ENCODE peak calls at places on chromosomes 13 and 19, in four cellular contexts. D, E, R and N are unnamed samples.

GRCh38 chr19:20616071-20616470 is 45.3 kb downstream of the ZNF626 start:
- DNase-seq in D (no peak), E (no peak), R (no peak), N (no peak)

GRCh38 chr19:46254776-46255175 is 25.2 kb downstream of the IGFL1 start:
- DNase-seq in D (no peak), E (no peak), R (no peak), N (no peak)

GRCh38 chr19:30227661-30228112 is 144.5 kb upstream of the ZNF536 start:
- DNase-seq in D (peak; percentile 88), E (peak; percentile 88), R (peak; percentile 87), N (no peak)

GRCh38 chr19:31226536-31226935 is 122.7 kb downstream of the TSHZ3 start:
- DNase-seq in D (no peak), E (no peak), R (no peak), N (no peak)

GRCh38 chr19:37936166-37936565 is 29.2 kb downstream of the SIPA1L3 start:
- DNase-seq in D (peak; percentile 38), E (no peak), R (no peak), N (no peak)

GRCh38 chr19:49749055-49749716 is 13.9 kb downstream of the TSKS start:
- DNase-seq in D (no peak), E (peak; percentile 74), R (no peak), N (no peak)

GRCh38 chr19:10727599-10728250 is 9.8 kb downstream of the DNM2 start:
- DNase-seq in D (no peak), E (no peak), R (no peak), N (no peak)

GRCh38 chr19:50931023-50931422 is 19.8 kb upstream of the KLK4 start:
- DNase-seq in D (no peak), E (no peak), R (no peak), N (no peak)

GRCh38 chr19:6580313-6580712 is 10.6 kb downstream of the CD70 start:
- DNase-seq in D (no peak), E (no peak), R (no peak), N (no peak)

GRCh38 chr13:26442541-26442940 is 114.9 kb upstream of the WASF3 start:
- DNase-seq in D (peak; percentile 30), E (no peak), R (no peak), N (no peak)

GRCh38 chr13:110624766-110625756 is 9.7 kb downstream of the NAXD start:
- DNase-seq in D (no peak), E (no peak), R (peak; percentile 43), N (no peak)

GRCh38 chr13:52846567-52847321 is 1.7 kb downstream of the PCDH8 start:
- DNase-seq in D (peak; percentile 84), E (peak; percentile 26), R (peak; percentile 96), N (no peak)

GRCh38 chr13:111517641-111518010 is 197.2 kb downstream of the TEX29 start:
- DNase-seq in D (no peak), E (no peak), R (no peak), N (no peak)

GRCh38 chr13:110610955-110611595 is 4.3 kb upstream of the NAXD start:
- DNase-seq in D (no peak), E (no peak), R (no peak), N (no peak)

GRCh38 chr19:50644315-50644915 is 4.7 kb upstream of the SYT3 start:
- DNase-seq in D (no peak), E (no peak), R (no peak), N (no peak)

GRCh38 chr13:91247768-91248167 is 99.7 kb upstream of the MIR17HG start:
- DNase-seq in D (no peak), E (peak; percentile 65), R (no peak), N (no peak)

GRCh38 chr13:30791354-30791921 is 56.1 kb downstream of the ALOX5AP start:
- DNase-seq in D (no peak), E (no peak), R (no peak), N (no peak)

GRCh38 chr19:47762615-47763308 is 15.7 kb upstream of the SELENOW start:
- DNase-seq in D (no peak), E (no peak), R (no peak), N (no peak)

GRCh38 chr13:22801402-22802003 is 379.3 kb upstream of the SGCG start:
- DNase-seq in D (peak; percentile 15), E (peak; percentile 59), R (no peak), N (no peak)

GRCh38 chr13:97125810-97126738 is 96.1 kb upstream of the MBNL2 start:
- DNase-seq in D (peak; percentile 64), E (no peak), R (no peak), N (peak; percentile 85)

GRCh38 chr19:46373573-46374359 is 26.9 kb downstream of the PPP5C start:
- DNase-seq in D (peak; percentile 57), E (no peak), R (peak; percentile 73), N (peak; percentile 99)

GRCh38 chr13:49272296-49272695 is 24.6 kb downstream of the CDADC1 start:
- DNase-seq in D (no peak), E (no peak), R (no peak), N (no peak)

GRCh38 chr19:5971714-5972354 is 6.1 kb downstream of the RANBP3 start:
- DNase-seq in D (no peak), E (no peak), R (no peak), N (no peak)

GRCh38 chr19:54560881-54561385 is 12.7 kb upstream of the LILRA2 start:
- DNase-seq in D (no peak), E (no peak), R (no peak), N (no peak)

GRCh38 chr13:33150146-33150545 is 133.9 kb downstream of the KL start:
- DNase-seq in D (no peak), E (no peak), R (no peak), N (no peak)

GRCh38 chr13:93723316-93723715 is 496.7 kb downstream of the GPC6 start:
- DNase-seq in D (no peak), E (no peak), R (no peak), N (no peak)

GRCh38 chr13:109871018-109871370 is 84.6 kb upstream of the IRS2 start:
- DNase-seq in D (no peak), E (no peak), R (no peak), N (no peak)

GRCh38 chr19:48043675-48044258 is at the start of gene CABP5:
- DNase-seq in D (no peak), E (no peak), R (no peak), N (no peak)

GRCh38 chr13:97855570-97855970 is 97.9 kb upstream of the IPO5 start:
- DNase-seq in D (peak; percentile 92), E (peak; percentile 80), R (no peak), N (peak; percentile 19)

GRCh38 chr13:24203726-24204295 is 43.3 kb downstream of the SPATA13 start:
- DNase-seq in D (no peak), E (no peak), R (no peak), N (no peak)

GRCh38 chr19:45492627-45493470 is 4.0 kb downstream of the RTN2 start:
- DNase-seq in D (peak; percentile 58), E (no peak), R (peak; percentile 89), N (no peak)

GRCh38 chr13:60642552-60642951 is 245.5 kb downstream of the TDRD3 start:
- DNase-seq in D (no peak), E (no peak), R (no peak), N (no peak)

GRCh38 chr13:46992383-46992952 is 95.6 kb upstream of the HTR2A start:
- DNase-seq in D (no peak), E (peak; percentile 75), R (no peak), N (no peak)

GRCh38 chr13:23202383-23202782 is 21.6 kb downstream of the SGCG start:
- DNase-seq in D (no peak), E (no peak), R (no peak), N (no peak)

GRCh38 chr13:114283581-114283980 is 2.2 kb downstream of the UPF3A start:
- DNase-seq in D (peak; percentile 21), E (no peak), R (no peak), N (no peak)

GRCh38 chr13:111213964-111214726 is 99.0 kb downstream of the ARHGEF7 start:
- DNase-seq in D (no peak), E (peak; percentile 62), R (no peak), N (no peak)

DNA sequence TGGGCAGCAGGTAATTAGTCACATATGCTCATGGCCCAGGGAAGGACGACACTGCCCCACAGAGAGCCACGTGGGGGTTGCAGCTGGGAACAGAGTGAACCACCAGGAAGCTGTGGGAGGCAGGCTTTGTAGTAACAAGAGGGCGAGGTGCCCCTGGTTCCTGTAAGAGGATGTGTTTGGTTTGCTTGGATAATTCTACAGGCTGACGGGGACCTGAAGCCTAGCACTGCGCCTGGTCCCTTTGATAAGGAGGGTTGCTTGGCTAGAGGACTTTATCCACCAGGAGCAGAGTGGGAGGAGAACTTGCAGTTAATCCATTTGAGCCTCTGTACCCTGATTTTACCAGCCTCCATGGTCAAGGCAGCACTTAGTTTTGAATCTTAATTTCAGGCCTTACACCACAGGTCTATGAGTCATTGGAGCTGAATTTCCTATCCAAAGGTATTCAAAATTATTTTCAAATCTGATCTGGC is 67.4 kb upstream of the CLDN10 start:
- DNase-seq in D (no peak), E (no peak), R (no peak), N (no peak)
- H2AFZ ChIP-seq in D (no peak overlapping the region), E (no peak overlapping the region), R (peak overlapping the region; percentile 33), N (peak overlapping the region; percentile 81)

GRCh38 chr13:64459778-64460177 is 2770.4 kb downstream of the PCDH9 start:
- DNase-seq in D (no peak), E (no peak), R (no peak), N (no peak)

GRCh38 chr13:64457976-64458375 is 2772.2 kb downstream of the PCDH9 start:
- DNase-seq in D (no peak), E (no peak), R (no peak), N (no peak)

DNA sequence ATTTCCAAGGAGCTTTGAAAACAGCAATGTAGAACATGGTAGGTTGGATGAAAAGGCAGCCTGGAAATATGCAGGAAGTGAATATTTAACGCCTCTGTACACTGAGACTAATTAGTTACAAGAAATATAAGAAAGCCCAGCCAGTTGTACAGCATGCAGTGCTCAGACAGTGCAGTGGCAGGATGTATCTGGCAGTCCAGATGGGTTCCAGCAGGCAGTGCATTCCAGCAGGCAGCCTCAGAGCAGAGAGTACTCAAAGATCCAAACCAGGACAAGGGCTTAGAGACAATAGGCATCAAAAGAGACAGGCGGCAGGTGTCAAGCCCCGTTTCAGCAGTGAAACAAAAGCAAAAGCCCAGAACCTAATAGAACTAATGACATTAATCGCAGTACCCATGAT is 2776.3 kb downstream of the PCDH9 start:
- DNase-seq in D (no peak), E (no peak), R (no peak), N (no peak)
- H3K4me2 ChIP-seq in D (no peak overlapping the region), E (no peak overlapping the region), R (no peak overlapping the region), N (no peak overlapping the region)

DNA sequence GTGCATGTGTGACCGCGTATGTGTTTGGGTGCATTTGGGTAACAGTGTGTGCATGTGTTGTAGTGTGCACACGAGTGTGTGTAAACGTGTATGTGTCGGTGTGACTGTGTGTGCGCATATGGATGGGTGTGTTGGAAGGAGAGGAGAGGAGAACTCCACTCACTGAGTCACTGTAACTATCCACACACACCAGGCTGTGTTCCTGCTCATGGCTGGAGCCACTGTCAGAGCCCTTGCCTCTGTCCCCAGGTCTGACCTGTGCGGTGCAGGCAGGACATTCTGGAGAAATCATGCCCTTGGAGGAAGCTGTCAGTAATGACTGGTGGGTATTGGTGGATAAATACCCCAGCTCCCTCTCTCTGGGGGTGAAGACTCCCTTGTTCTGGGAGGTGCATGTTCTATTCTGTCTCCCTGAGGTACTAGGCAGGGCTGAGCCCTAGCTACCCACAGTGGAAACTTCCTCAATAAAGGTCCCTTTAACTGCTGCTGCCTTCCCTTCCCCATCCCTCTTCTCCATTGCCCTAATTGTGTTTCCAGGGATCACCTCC is 48.4 kb downstream of the CYP4F22 start:
- DNase-seq in D (no peak), E (no peak), R (no peak), N (no peak)
- H3K4me3 ChIP-seq in D (no peak overlapping the region), E (no peak overlapping the region), R (no peak overlapping the region), N (no peak overlapping the region)

GRCh38 chr13:50334092-50334778 is 319.0 kb downstream of the KCNRG start:
- DNase-seq in D (peak; percentile 30), E (no peak), R (no peak), N (no peak)
- H2AFZ ChIP-seq in D (no peak overlapping the region), E (no peak overlapping the region), R (no peak overlapping the region), N (no peak overlapping the region)

GRCh38 chr13:80334582-80335260 is 6.2 kb downstream of the SPRY2 start:
- DNase-seq in D (no peak), E (no peak), R (no peak), N (no peak)
- H3K4me2 ChIP-seq in D (peak overlapping the region; percentile 80), E (no peak overlapping the region), R (no peak overlapping the region), N (peak overlapping the region; percentile 39)